ENCODE peak calls at places on chromosomes 12 and 14, in six cellular contexts. Z, J, I, B, X and O are unnamed samples. For H3K4me1, the result is how much of the 10 kb centered on the place peaks cover.

GRCh38 chr14:97976861-97977260 is 1179.7 kb downstream of the VRK1 start:
- DNase-seq in I (no peak), X (peak), Z (no peak), B (peak), J (no peak), O (peak)

GRCh38 chr14:50040401-50040775 is 76.0 kb downstream of the VCPKMT start:
- DNase-seq in Z (no peak), X (no peak), B (no peak), I (peak), J (no peak), O (no peak)

GRCh38 chr12:47938093-47938492 is 25.3 kb upstream of the TMEM106C start:
- DNase-seq in I (peak), J (no peak), Z (no peak), B (no peak), X (no peak), O (no peak)

GRCh38 chr12:80937391-80938238 is at the start of gene LIN7A:
- DNase-seq in Z (peak), J (peak), B (peak), I (peak), X (peak), O (no peak)

GRCh38 chr14:29339491-29339890 is 572.9 kb downstream of the FOXG1 start:
- DNase-seq in J (no peak), B (no peak), Z (no peak), I (peak), X (no peak), O (no peak)

GRCh38 chr12:119683413-119683812 is 15.5 kb downstream of the PRKAB1 start:
- DNase-seq in X (no peak), Z (no peak), I (peak), J (no peak), B (no peak), O (no peak)

GRCh38 chr14:61489932-61490331 is 168.6 kb downstream of the PRKCH start:
- DNase-seq in Z (no peak), J (no peak), X (peak), B (no peak), I (no peak), O (no peak)

GRCh38 chr12:46300906-46301305 is 32.1 kb upstream of the SLC38A1 start:
- DNase-seq in Z (no peak), B (no peak), J (no peak), X (peak), I (peak), O (no peak)

GRCh38 chr14:91573894-91574837 is 64.1 kb upstream of the PPP4R3A start:
- DNase-seq in Z (peak), X (peak), J (no peak), B (peak), I (peak), O (no peak)

GRCh38 chr12:62130400-62130799 is 129.8 kb upstream of the USP15 start:
- DNase-seq in Z (no peak), X (no peak), I (no peak), B (no peak), J (no peak), O (no peak)

GRCh38 chr14:53929871-53930685 is 26.5 kb downstream of the BMP4 start:
- DNase-seq in X (no peak), Z (no peak), I (no peak), B (no peak), J (no peak), O (no peak)

GRCh38 chr12:24416423-24417109 is 467.1 kb upstream of the SOX5 start:
- DNase-seq in X (no peak), B (no peak), I (no peak), Z (no peak), J (no peak), O (no peak)

GRCh38 chr12:64610660-64611429 is 550 bp downstream of the RASSF3 start:
- DNase-seq in Z (peak), B (peak), X (peak), I (peak), J (peak), O (peak)

GRCh38 chr12:98856897-98857540 is 211.9 kb downstream of the APAF1 start:
- DNase-seq in X (no peak), Z (no peak), I (no peak), B (no peak), J (no peak), O (no peak)

GRCh38 chr12:56020437-56021189 is at the start of gene IKZF4:
- DNase-seq in J (peak), I (peak), X (no peak), Z (no peak), B (no peak), O (no peak)

GRCh38 chr14:100285913-100286400 is 20.3 kb downstream of the SLC25A29 start:
- DNase-seq in B (no peak), J (no peak), X (no peak), Z (no peak), I (no peak), O (no peak)

GRCh38 chr14:100285021-100285912 is 21.0 kb downstream of the SLC25A29 start:
- DNase-seq in B (peak), J (peak), Z (peak), X (peak), I (peak), O (no peak)

GRCh38 chr14:100286484-100287191 is 19.6 kb downstream of the SLC25A29 start:
- DNase-seq in X (no peak), J (no peak), Z (no peak), I (no peak), B (no peak), O (no peak)

GRCh38 chr14:100288382-100289185 is 17.7 kb downstream of the SLC25A29 start:
- DNase-seq in B (no peak), I (peak), X (no peak), J (no peak), Z (no peak), O (no peak)

DNA sequence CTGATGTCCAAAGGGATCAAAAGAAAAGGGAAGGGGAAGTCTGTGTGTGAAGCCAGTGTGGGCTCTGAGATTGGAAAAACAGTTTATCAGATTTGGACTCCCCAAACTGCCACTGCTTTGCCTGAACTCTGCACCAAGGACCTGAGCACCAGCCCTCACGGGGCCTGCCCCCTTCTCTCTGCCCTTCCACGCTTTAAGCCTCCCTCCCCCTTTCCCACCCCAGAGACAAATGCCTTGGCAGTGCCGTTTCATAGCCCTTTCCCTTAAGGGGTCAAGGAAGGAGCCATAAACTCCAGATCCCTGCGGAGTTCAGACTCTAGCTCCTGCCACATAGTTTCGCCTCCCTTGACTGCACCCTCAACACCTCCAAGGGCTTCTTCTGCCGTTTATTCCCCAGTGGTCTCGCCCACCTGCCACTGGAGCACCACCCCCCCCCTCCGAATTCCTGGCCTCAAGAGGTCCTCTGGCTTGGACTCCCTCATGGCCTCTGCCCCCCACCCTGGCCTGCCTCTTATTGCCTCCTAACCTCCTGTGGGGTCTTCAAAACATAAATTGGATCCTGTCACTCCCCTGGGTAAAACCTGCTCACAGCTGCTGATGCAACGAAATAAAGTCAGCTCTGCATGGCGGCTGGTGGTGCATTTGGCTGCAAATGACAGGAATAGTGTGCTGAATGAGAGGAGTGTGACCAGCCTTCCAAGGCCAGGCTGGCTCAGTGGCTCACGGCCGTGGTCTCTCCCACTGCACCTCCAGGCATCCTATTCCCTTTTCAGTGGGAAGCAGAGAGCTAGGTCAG is 18.8 kb downstream of the SLC25A29 start:
- DNase-seq in B (no peak), X (no peak), J (no peak), Z (no peak), I (no peak), O (no peak)
- H3K4me1 ChIP-seq in B (under half), X (half or more), J (under half), Z (under half), I (under half), O (under half)

GRCh38 chr14:68523326-68523610 is 269.6 kb downstream of the ZFP36L1 start:
- DNase-seq in I (no peak), J (no peak), B (no peak), X (no peak), Z (no peak), O (no peak)

GRCh38 chr14:68521952-68522509 is 270.8 kb downstream of the ZFP36L1 start:
- DNase-seq in I (no peak), Z (no peak), X (no peak), J (no peak), B (no peak), O (peak)

GRCh38 chr14:68522510-68523325 is 270.1 kb downstream of the ZFP36L1 start:
- DNase-seq in X (no peak), J (peak), B (no peak), Z (no peak), I (no peak), O (peak)

GRCh38 chr14:68520637-68521556 is 272.0 kb downstream of the ZFP36L1 start:
- DNase-seq in Z (no peak), B (no peak), X (no peak), J (no peak), I (no peak), O (no peak)

DNA sequence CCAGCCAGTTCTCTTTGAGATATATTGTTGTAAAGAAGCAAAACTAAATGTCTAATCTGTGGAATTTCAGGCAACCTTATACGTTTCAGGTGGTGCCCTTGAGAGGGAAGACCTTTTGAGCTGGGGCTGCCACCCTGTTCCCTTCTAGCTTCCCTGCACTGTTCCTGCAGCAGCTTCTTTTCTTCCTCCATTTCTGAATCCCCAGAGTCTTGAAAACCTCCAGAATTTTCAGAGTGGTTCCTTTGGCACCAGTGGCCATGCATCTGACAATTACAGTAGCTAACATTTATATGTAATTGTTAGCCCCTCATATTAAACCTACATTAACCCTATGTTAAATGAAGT is 271.3 kb downstream of the ZFP36L1 start:
- DNase-seq in Z (no peak), B (no peak), J (no peak), X (no peak), I (no peak), O (no peak)
- TF ChIP-seq CTCF in Z (no peak), B (no peak), J (no peak), X (no peak), I (no peak), O (no peak)

GRCh38 chr14:55281316-55281839 is 10.2 kb downstream of the FBXO34 start:
- DNase-seq in I (no peak), X (no peak), J (no peak), Z (no peak), B (no peak), O (no peak)
- H3K4me1 ChIP-seq in I (under half), X (half or more), J (under half), Z (under half), B (under half), O (under half)

GRCh38 chr12:94426049-94426448 is 33.6 kb downstream of the CEP83 start:
- DNase-seq in X (no peak), I (no peak), B (no peak), J (no peak), Z (no peak), O (no peak)

GRCh38 chr12:94429191-94429590 is 30.5 kb downstream of the CEP83 start:
- DNase-seq in I (no peak), X (no peak), Z (no peak), J (no peak), B (no peak), O (no peak)

GRCh38 chr12:94427520-94428381 is 31.9 kb downstream of the CEP83 start:
- DNase-seq in X (peak), J (peak), Z (no peak), B (no peak), I (peak), O (no peak)

GRCh38 chr12:94430304-94430703 is 29.4 kb downstream of the CEP83 start:
- DNase-seq in B (no peak), X (no peak), Z (no peak), I (no peak), J (no peak), O (no peak)

DNA sequence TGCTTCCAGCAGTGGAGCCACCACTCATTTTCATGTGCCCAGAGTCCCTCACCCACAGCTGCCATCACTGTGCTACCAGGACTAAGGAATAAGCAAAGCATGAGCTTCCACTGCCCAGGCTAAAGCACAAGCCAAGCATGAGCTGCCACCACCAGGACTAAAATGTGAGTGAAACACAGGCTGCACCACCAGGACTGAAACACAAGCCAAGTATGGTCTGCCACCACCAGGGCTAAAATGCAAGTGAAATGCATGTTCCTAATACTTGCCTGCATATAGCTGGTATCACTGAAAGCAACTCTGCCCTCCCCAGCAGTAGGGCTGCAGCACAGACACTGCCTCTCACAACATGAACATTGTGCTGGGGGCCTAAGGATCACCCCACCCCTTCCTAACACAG is 30.0 kb downstream of the CEP83 start:
- DNase-seq in Z (no peak), B (no peak), X (no peak), I (no peak), J (no peak), O (no peak)
- TF ChIP-seq CTCF in Z (no peak), B (no peak), X (no peak), I (no peak), J (no peak), O (no peak)

GRCh38 chr14:68283378-68284123 is 464.0 kb downstream of the RAD51B start:
- DNase-seq in I (no peak), Z (no peak), J (no peak), X (peak), B (peak), O (no peak)
- H3K4me1 ChIP-seq in I (under half), Z (under half), J (under half), X (under half), B (under half), O (under half)